ENCODE peak calls at places on chromosomes 13 and 19, in five cellular contexts. U, Q, S, I and T are unnamed samples.

GRCh38 chr13:113939129-113939904 is 34.6 kb downstream of the C13orf46 start:
- DNase-seq in U (no peak), Q (no peak), S (no peak), I (no peak), T (no peak)

GRCh38 chr13:47184311-47184710 is 287.5 kb upstream of the HTR2A start:
- DNase-seq in U (no peak), Q (no peak), S (no peak), I (no peak), T (no peak)

GRCh38 chr19:28350673-28351072 is 862.3 kb downstream of the UQCRFS1 start:
- DNase-seq in U (no peak), Q (no peak), S (no peak), I (no peak), T (no peak)

GRCh38 chr19:1410136-1410786 is 2.9 kb downstream of the DAZAP1 start:
- DNase-seq in U (no peak), Q (peak), S (no peak), I (no peak), T (no peak)

GRCh38 chr19:44712864-44713515 is 14.0 kb downstream of the CEACAM16 start:
- DNase-seq in U (no peak), Q (no peak), S (no peak), I (no peak), T (no peak)

GRCh38 chr19:45428385-45429231 is 4.9 kb upstream of the ERCC1 start:
- DNase-seq in U (no peak), Q (no peak), S (peak), I (no peak), T (peak)

GRCh38 chr13:99380921-99381645 is 73.9 kb upstream of the GPR183 start:
- DNase-seq in U (no peak), Q (no peak), S (no peak), I (no peak), T (no peak)

GRCh38 chr13:99265162-99265822 is 7.1 kb upstream of the GPR18 start:
- DNase-seq in U (no peak), Q (no peak), S (no peak), I (no peak), T (no peak)

GRCh38 chr19:50333235-50333736 is 4.1 kb upstream of the KCNC3 start:
- DNase-seq in U (peak), Q (no peak), S (peak), I (peak), T (peak)

GRCh38 chr13:34967851-34968562 is 25.9 kb downstream of the NBEA start:
- DNase-seq in U (no peak), Q (peak), S (no peak), I (peak), T (no peak)

GRCh38 chr19:290539-291521 is at the start of gene PLPP2:
- DNase-seq in U (no peak), Q (no peak), S (no peak), I (peak), T (no peak)